ENCODE peak calls at places on chromosomes 4 and X, in four cellular contexts. J is GM12878, E is K562, F is IMR-90. B is an unnamed sample.

GRCh38 chr4:40954119-40954668 is 204.4 kb downstream of the NSUN7 start:
- DNase-seq in J (no peak), E (no peak), F (no peak), B (no peak)

GRCh38 chr4:169649545-169650226 is 29.3 kb downstream of the CLCN3 start:
- DNase-seq in J (no peak), E (no peak), F (no peak), B (no peak)

GRCh38 chrX:10755477-10756334 is 135.3 kb upstream of the MID1 start:
- DNase-seq in J (no peak), E (no peak), F (peak), B (peak)

GRCh38 chr4:139333046-139333445 is 30.8 kb upstream of the NDUFC1 start:
- DNase-seq in J (no peak), E (no peak), F (no peak), B (no peak)

GRCh38 chrX:65513610-65514009 is 21.0 kb downstream of the LAS1L start:
- DNase-seq in J (no peak), E (no peak), F (no peak), B (no peak)

GRCh38 chrX:39996561-39996960 is 101.2 kb downstream of the BCOR start:
- DNase-seq in J (no peak), E (no peak), F (peak), B (no peak)

GRCh38 chr4:3108211-3108610 is 33.7 kb downstream of the HTT start:
- DNase-seq in J (no peak), E (no peak), F (peak), B (no peak)

GRCh38 chr4:6325791-6326290 is 56.2 kb downstream of the WFS1 start:
- DNase-seq in J (no peak), E (no peak), F (no peak), B (no peak)

GRCh38 chr4:98506462-98507132 is 151.8 kb downstream of the TSPAN5 start:
- DNase-seq in J (no peak), E (peak), F (no peak), B (peak)

GRCh38 chr4:55554453-55555030 is 7.8 kb upstream of the CLOCK start:
- DNase-seq in J (no peak), E (no peak), F (peak), B (peak)

GRCh38 chr4:126697748-126698147 is 935.0 kb upstream of the INTU start:
- DNase-seq in J (no peak), E (no peak), F (peak), B (peak)

GRCh38 chr4:2450394-2451035 is 18.4 kb upstream of the RNF4 start:
- DNase-seq in J (no peak), E (no peak), F (no peak), B (no peak)

GRCh38 chr4:117096462-117096861 is 11.1 kb upstream of the TRAM1L1 start:
- DNase-seq in J (no peak), E (no peak), F (no peak), B (no peak)

GRCh38 chr4:117096886-117097285 is 11.5 kb upstream of the TRAM1L1 start:
- DNase-seq in J (no peak), E (no peak), F (no peak), B (no peak)

DNA sequence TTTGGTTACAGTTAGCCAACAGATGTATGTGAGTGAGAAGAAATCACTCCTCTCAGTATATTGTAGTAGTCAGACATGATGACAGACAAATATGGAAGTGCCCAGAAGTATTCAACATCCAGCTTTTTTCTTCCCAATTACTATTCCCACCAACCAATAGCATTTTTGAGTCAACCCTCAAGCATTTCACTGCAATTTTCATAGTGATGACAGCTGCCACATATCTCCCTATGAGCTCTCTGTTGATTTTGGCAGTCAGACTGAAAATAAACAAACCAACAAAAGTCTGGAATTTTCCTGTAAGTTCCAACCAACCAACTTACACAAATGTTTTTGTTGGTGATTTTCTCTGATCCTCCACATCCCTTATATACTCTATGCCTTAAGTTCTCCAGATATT is 8.2 kb upstream of the TRAM1L1 start:
- DNase-seq in J (no peak), E (no peak), F (peak), B (peak)
- TF ChIP-seq FOS in J (no peak), E (no peak), F (no peak), B (no peak)

GRCh38 chr4:108203377-108203776 is 34.6 kb upstream of the LEF1 start:
- DNase-seq in J (no peak), E (no peak), F (no peak), B (no peak)
- TF ChIP-seq FOS in J (no peak), E (no peak), F (no peak), B (no peak)

GRCh38 chr4:178080312-178080711 is 638.1 kb upstream of the AGA start:
- DNase-seq in J (no peak), E (no peak), F (no peak), B (no peak)
- TF ChIP-seq FOS in J (no peak), E (no peak), F (no peak), B (no peak)

GRCh38 chr4:56788081-56788480 is 33.4 kb downstream of the SPINK2 start:
- DNase-seq in J (no peak), E (no peak), F (no peak), B (no peak)

GRCh38 chr4:56790566-56791175 is 30.8 kb downstream of the SPINK2 start:
- DNase-seq in J (peak), E (no peak), F (no peak), B (no peak)

GRCh38 chr4:56783986-56784385 is 37.5 kb downstream of the SPINK2 start:
- DNase-seq in J (no peak), E (no peak), F (no peak), B (no peak)

GRCh38 chr4:56786955-56787354 is 34.5 kb downstream of the SPINK2 start:
- DNase-seq in J (no peak), E (no peak), F (peak), B (peak)

DNA sequence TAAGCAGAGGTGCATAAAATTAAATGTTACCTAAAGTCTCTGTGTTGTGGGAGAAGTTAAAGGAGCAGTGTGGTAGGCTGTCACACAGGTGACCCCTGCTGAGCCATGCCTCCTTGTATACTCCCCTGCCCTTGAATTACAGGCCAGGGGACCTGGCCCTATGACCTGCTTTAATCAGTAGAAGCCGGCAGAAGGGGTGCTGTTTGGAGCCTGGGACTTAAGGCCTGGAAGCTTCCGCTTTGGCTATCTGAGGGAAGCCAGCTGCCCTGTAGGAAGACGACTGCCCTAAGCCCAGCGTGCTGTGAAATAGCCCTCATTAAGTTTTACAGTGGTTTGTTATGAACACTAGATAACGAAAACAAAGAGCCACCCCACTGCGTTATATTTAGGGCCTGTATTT is 34.1 kb downstream of the SPINK2 start:
- DNase-seq in J (no peak), E (no peak), F (no peak), B (no peak)
- TF ChIP-seq FOS in J (no peak), E (no peak), F (no peak), B (no peak)

DNA sequence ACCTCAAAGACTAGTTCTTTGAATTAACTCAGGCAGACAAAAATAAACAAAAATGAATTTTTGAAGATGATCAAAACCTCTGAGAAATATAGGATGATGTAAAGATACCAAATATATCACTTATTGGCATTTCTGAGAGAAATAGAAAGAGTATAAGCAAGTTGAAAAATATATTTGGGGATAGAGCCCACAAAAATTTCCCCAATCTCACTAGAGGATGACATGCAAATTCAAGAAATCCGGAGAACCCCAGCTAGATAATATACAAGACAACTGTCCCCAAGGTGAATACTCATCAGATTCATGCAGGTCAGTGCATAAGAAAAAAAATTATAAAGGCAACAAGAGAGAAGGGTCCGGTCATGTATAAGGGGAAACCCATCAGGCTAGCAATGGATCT is 129.1 kb downstream of the CXXC4 start:
- DNase-seq in J (no peak), E (no peak), F (no peak), B (no peak)
- TF ChIP-seq FOS in J (no peak), E (no peak), F (no peak), B (no peak)

GRCh38 chr4:73870260-73870659 is 1.1 kb downstream of the CXCL1 start:
- DNase-seq in J (no peak), E (no peak), F (no peak), B (peak)

GRCh38 chr4:73867783-73868182 is 1.4 kb upstream of the CXCL1 start:
- DNase-seq in J (no peak), E (no peak), F (no peak), B (no peak)

GRCh38 chr4:73870778-73871177 is 1.6 kb downstream of the CXCL1 start:
- DNase-seq in J (no peak), E (no peak), F (no peak), B (peak)

GRCh38 chr4:73868206-73869129 is 725 bp upstream of the CXCL1 start:
- DNase-seq in J (no peak), E (no peak), F (no peak), B (peak)

GRCh38 chr4:73869130-73870055 is at the start of gene CXCL1:
- DNase-seq in J (no peak), E (peak), F (no peak), B (peak)
- TF ChIP-seq FOS in J (no peak), E (no peak), F (no peak), B (no peak)

DNA sequence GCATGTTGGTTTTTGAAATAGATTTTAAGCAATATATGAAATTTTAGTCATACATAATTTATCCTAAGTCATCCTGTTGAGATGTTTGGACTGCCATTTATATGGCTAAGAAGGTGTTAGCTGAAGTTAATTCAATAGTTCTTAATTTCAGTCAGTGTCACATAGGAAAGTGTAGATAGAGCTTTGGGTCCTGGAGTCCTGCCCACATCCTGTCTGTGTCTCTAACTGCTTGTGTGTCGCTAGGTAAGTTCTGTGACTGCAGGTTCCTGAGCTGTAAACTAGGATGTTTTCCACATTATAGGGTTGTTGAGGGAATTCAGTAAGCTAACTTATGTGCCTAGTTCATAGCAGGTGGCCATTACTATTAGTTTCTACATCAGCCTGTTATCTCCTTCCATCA is 20.7 kb downstream of the OFD1 start:
- DNase-seq in J (no peak), E (no peak), F (no peak), B (no peak)
- TF ChIP-seq FOS in J (no peak), E (no peak), F (no peak), B (no peak)

GRCh38 chr4:62402088-62402806 is 1202.1 kb downstream of the ADGRL3 start:
- DNase-seq in J (no peak), E (no peak), F (no peak), B (no peak)

GRCh38 chr4:62394751-62395150 is 1194.6 kb downstream of the ADGRL3 start:
- DNase-seq in J (no peak), E (no peak), F (no peak), B (no peak)

GRCh38 chr4:62398318-62398717 is 1198.2 kb downstream of the ADGRL3 start:
- DNase-seq in J (no peak), E (no peak), F (no peak), B (no peak)

DNA sequence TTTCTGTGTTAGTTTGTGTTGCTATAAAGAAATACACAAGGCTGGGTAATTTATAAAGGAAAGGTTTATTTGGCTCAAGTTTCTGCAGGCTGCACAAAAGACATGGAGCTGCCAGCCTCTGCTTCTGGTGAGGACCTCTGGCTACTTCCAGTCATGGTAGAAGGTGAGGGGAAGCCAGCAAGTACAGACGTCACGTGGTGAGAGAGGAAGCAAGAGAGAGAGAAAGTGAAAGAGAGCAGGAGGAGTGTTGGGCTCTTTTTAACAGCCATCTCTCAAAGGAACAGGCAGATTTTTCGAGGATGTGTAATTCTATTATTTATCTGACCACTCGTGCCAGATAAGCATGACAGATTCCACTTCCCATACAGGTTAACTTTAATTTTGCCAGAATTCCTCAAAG is 1199.1 kb downstream of the ADGRL3 start:
- DNase-seq in J (no peak), E (no peak), F (no peak), B (no peak)
- TF ChIP-seq FOS in J (no peak), E (no peak), F (no peak), B (no peak)

GRCh38 chr4:161252520-161253141 is 911.2 kb downstream of the FSTL5 start:
- DNase-seq in J (peak), E (no peak), F (peak), B (peak)
- TF ChIP-seq FOS in J (no peak), E (no peak), F (no peak), B (no peak)

GRCh38 chr4:22762548-22762947 is 69.8 kb downstream of the GBA3 start:
- DNase-seq in J (no peak), E (no peak), F (no peak), B (no peak)
- TF ChIP-seq FOS in J (no peak), E (no peak), F (no peak), B (no peak)